ENCODE peak calls at places on chromosomes 3 and 15, in ten cellular contexts. M, F, R, Z, S, Y, L, J, K and G are unnamed samples.

GRCh38 chr15:79090487-79091203 is at the start of gene RASGRF1:
- DNase-seq in M (no peak), F (no peak), R (peak), Z (no peak), S (no peak), Y (no peak), L (no peak), J (peak), K (no peak), G (no peak)

GRCh38 chr3:153977148-153977547 is 144.0 kb upstream of the ARHGEF26 start:
- DNase-seq in M (no peak), F (peak), R (no peak), Z (no peak), S (no peak), Y (no peak), L (no peak), J (peak), K (no peak), G (no peak)

GRCh38 chr3:106908181-106908938 is 468.9 kb upstream of the CCDC54 start:
- DNase-seq in M (no peak), F (no peak), R (no peak), Z (no peak), S (no peak), Y (no peak), L (no peak), J (no peak), K (no peak), G (no peak)

GRCh38 chr15:31049122-31049521 is 52.4 kb downstream of the TRPM1 start:
- DNase-seq in M (no peak), F (no peak), R (no peak), Z (no peak), S (no peak), Y (no peak), L (no peak), J (no peak), K (no peak), G (no peak)

GRCh38 chr3:129554356-129555120 is 11.6 kb downstream of the H1-8 start:
- DNase-seq in M (no peak), F (no peak), R (no peak), Z (no peak), S (no peak), Y (no peak), L (no peak), J (no peak), K (no peak), G (no peak)

GRCh38 chr3:46684881-46685280 is 8.6 kb downstream of the ALS2CL start:
- DNase-seq in M (no peak), F (no peak), R (no peak), Z (no peak), S (no peak), Y (no peak), L (no peak), J (no peak), K (no peak), G (no peak)

GRCh38 chr3:43028678-43029490 is 49.8 kb downstream of the GASK1A start:
- DNase-seq in M (no peak), F (no peak), R (no peak), Z (no peak), S (no peak), Y (peak), L (no peak), J (no peak), K (no peak), G (no peak)

GRCh38 chr3:60000311-60001105 is 950.7 kb upstream of the CFAP20DC start:
- DNase-seq in M (no peak), F (no peak), R (no peak), Z (no peak), S (no peak), Y (no peak), L (no peak), J (no peak), K (no peak), G (no peak)

GRCh38 chr15:59224474-59224873 is 17.8 kb downstream of the LDHAL6B start:
- DNase-seq in M (no peak), F (no peak), R (no peak), Z (no peak), S (no peak), Y (no peak), L (peak), J (no peak), K (no peak), G (no peak)

GRCh38 chr3:15982667-15983145 is 184.9 kb upstream of the ANKRD28 start:
- DNase-seq in M (no peak), F (no peak), R (peak), Z (peak), S (no peak), Y (peak), L (peak), J (peak), K (peak), G (no peak)

GRCh38 chr3:175743733-175744400 is 884.7 kb downstream of the NAALADL2 start:
- DNase-seq in M (no peak), F (no peak), R (no peak), Z (peak), S (peak), Y (peak), L (no peak), J (no peak), K (peak), G (no peak)

GRCh38 chr15:74783072-74783807 is 1.4 kb downstream of the CSK start:
- DNase-seq in M (no peak), F (no peak), R (no peak), Z (no peak), S (no peak), Y (no peak), L (no peak), J (peak), K (no peak), G (peak)

GRCh38 chr3:54999159-54999558 is 71.3 kb upstream of the LRTM1 start:
- DNase-seq in M (no peak), F (no peak), R (no peak), Z (peak), S (peak), Y (peak), L (no peak), J (peak), K (no peak), G (peak)

GRCh38 chr3:63966871-63967270 is 54.7 kb upstream of the SCAANT1 start:
- DNase-seq in M (no peak), F (no peak), R (no peak), Z (no peak), S (no peak), Y (no peak), L (no peak), J (no peak), K (no peak), G (no peak)
- H3K27ac ChIP-seq in M (no peak), F (peak), R (no peak), Z (no peak), S (no peak), Y (no peak), L (no peak), J (no peak), K (no peak), G (no peak)

GRCh38 chr15:25763206-25763880 is 99.8 kb downstream of the ATP10A start:
- DNase-seq in M (no peak), F (no peak), R (no peak), Z (no peak), S (peak), Y (no peak), L (no peak), J (no peak), K (no peak), G (no peak)

GRCh38 chr15:25763954-25764353 is 99.2 kb downstream of the ATP10A start:
- DNase-seq in M (no peak), F (no peak), R (no peak), Z (no peak), S (no peak), Y (no peak), L (no peak), J (no peak), K (no peak), G (no peak)

GRCh38 chr15:25759421-25759820 is 103.7 kb downstream of the ATP10A start:
- DNase-seq in M (no peak), F (no peak), R (no peak), Z (no peak), S (no peak), Y (no peak), L (no peak), J (no peak), K (no peak), G (no peak)

GRCh38 chr15:25764980-25765735 is 98.0 kb downstream of the ATP10A start:
- DNase-seq in M (no peak), F (no peak), R (no peak), Z (no peak), S (no peak), Y (no peak), L (no peak), J (no peak), K (no peak), G (no peak)

DNA sequence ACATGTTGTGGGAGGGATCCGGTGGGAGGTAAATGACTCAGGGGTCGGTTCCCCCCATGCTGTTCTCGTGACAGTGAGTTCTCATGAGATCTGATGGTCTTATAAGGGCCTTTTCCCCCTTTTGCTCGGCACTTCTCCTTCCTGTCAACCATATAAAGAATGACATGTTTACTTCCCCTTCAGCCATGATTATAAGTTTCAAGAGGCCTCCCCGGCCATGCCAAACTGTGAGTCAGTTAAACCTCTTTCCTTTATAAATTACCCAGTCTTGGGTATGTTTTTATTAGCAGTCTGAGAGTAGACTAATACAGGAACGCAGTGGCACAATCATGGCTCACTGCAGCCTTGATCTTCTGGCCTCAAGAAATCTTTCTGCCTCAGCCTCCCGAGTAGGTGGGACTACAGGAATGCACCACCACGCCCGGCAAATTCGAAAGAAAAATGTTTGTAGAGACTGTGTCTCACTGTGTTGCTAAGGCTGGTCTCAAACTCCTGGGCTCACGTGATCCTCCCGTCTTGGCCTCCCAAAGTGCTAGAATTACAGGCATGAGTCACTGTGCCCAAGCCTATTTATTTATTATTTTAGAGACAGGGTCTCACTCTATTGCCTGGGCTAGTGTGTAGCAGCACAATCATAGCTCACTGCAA is 101.0 kb downstream of the ATP10A start:
- DNase-seq in M (no peak), F (no peak), R (no peak), Z (no peak), S (no peak), Y (no peak), L (no peak), J (no peak), K (no peak), G (no peak)
- H3K27ac ChIP-seq in M (no peak), F (no peak), R (peak), Z (peak), S (no peak), Y (no peak), L (no peak), J (no peak), K (no peak), G (no peak)

GRCh38 chr3:108096506-108097325 is 5.9 kb upstream of the CD47 start:
- DNase-seq in M (no peak), F (no peak), R (no peak), Z (no peak), S (no peak), Y (peak), L (no peak), J (no peak), K (no peak), G (no peak)
- H3K27ac ChIP-seq in M (no peak), F (no peak), R (no peak), Z (no peak), S (no peak), Y (no peak), L (no peak), J (no peak), K (no peak), G (peak)

GRCh38 chr3:156511987-156512677 is 42.8 kb downstream of the SSR3 start:
- DNase-seq in M (no peak), F (no peak), R (no peak), Z (no peak), S (no peak), Y (no peak), L (no peak), J (no peak), K (no peak), G (no peak)

GRCh38 chr3:156516284-156516683 is 38.6 kb downstream of the SSR3 start:
- DNase-seq in M (no peak), F (no peak), R (no peak), Z (no peak), S (no peak), Y (no peak), L (peak), J (no peak), K (no peak), G (no peak)

GRCh38 chr3:156516951-156517350 is 38.0 kb downstream of the SSR3 start:
- DNase-seq in M (no peak), F (no peak), R (no peak), Z (no peak), S (no peak), Y (no peak), L (no peak), J (no peak), K (no peak), G (no peak)

GRCh38 chr3:156509209-156510174 is 45.4 kb downstream of the SSR3 start:
- DNase-seq in M (no peak), F (no peak), R (no peak), Z (peak), S (peak), Y (peak), L (no peak), J (peak), K (peak), G (peak)

GRCh38 chr3:156513619-156514018 is 41.3 kb downstream of the SSR3 start:
- DNase-seq in M (no peak), F (no peak), R (no peak), Z (no peak), S (no peak), Y (peak), L (no peak), J (no peak), K (no peak), G (no peak)
- H3K27ac ChIP-seq in M (no peak), F (no peak), R (no peak), Z (no peak), S (no peak), Y (no peak), L (no peak), J (no peak), K (no peak), G (no peak)

GRCh38 chr3:140185375-140185774 is 250.4 kb downstream of the CLSTN2 start:
- DNase-seq in M (no peak), F (no peak), R (no peak), Z (no peak), S (no peak), Y (no peak), L (no peak), J (no peak), K (no peak), G (no peak)

GRCh38 chr3:140187648-140188221 is 252.8 kb downstream of the CLSTN2 start:
- DNase-seq in M (no peak), F (no peak), R (no peak), Z (no peak), S (no peak), Y (no peak), L (no peak), J (no peak), K (no peak), G (no peak)

GRCh38 chr3:140186421-140186920 is 251.5 kb downstream of the CLSTN2 start:
- DNase-seq in M (no peak), F (no peak), R (no peak), Z (no peak), S (no peak), Y (no peak), L (no peak), J (peak), K (no peak), G (no peak)

GRCh38 chr3:140188285-140188684 is 253.3 kb downstream of the CLSTN2 start:
- DNase-seq in M (no peak), F (no peak), R (no peak), Z (no peak), S (no peak), Y (no peak), L (peak), J (no peak), K (no peak), G (no peak)

GRCh38 chr3:140187028-140187427 is 252.0 kb downstream of the CLSTN2 start:
- DNase-seq in M (no peak), F (no peak), R (no peak), Z (no peak), S (no peak), Y (no peak), L (no peak), J (no peak), K (no peak), G (no peak)
- H3K27ac ChIP-seq in M (no peak), F (no peak), R (peak), Z (no peak), S (no peak), Y (no peak), L (peak), J (no peak), K (no peak), G (no peak)

GRCh38 chr15:25663515-25663914 is 199.6 kb downstream of the ATP10A start:
- DNase-seq in M (no peak), F (no peak), R (no peak), Z (no peak), S (no peak), Y (no peak), L (no peak), J (no peak), K (no peak), G (no peak)

GRCh38 chr15:25668236-25668635 is 194.9 kb downstream of the ATP10A start:
- DNase-seq in M (no peak), F (no peak), R (no peak), Z (no peak), S (no peak), Y (no peak), L (no peak), J (no peak), K (no peak), G (no peak)

GRCh38 chr15:25661898-25662297 is 201.2 kb downstream of the ATP10A start:
- DNase-seq in M (no peak), F (no peak), R (no peak), Z (no peak), S (no peak), Y (no peak), L (no peak), J (no peak), K (no peak), G (no peak)

GRCh38 chr15:25667829-25668228 is 195.3 kb downstream of the ATP10A start:
- DNase-seq in M (no peak), F (no peak), R (no peak), Z (no peak), S (no peak), Y (no peak), L (no peak), J (no peak), K (no peak), G (no peak)

DNA sequence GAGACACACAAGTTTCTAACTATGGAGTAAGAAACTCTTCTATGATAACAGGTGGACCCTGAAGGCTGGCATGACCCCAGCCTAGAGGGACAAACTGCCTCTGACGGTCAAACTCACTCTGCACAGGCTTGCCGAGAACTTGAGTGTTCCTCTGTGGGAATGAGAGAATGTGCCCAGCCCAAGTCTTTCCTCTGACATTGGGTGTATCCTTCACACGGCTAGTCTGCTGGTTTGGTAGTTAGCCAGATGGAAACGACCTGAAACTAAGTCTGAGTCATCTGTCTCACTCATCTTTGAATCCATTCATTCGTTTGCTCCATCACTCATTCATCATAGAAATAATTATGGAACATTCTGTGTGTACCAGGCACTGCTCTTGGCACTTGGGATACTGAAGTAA is 198.4 kb downstream of the ATP10A start:
- DNase-seq in M (no peak), F (no peak), R (no peak), Z (no peak), S (no peak), Y (no peak), L (no peak), J (no peak), K (no peak), G (no peak)
- H3K27ac ChIP-seq in M (no peak), F (no peak), R (no peak), Z (no peak), S (no peak), Y (no peak), L (no peak), J (no peak), K (no peak), G (no peak)

GRCh38 chr15:71706461-71707229 is 103.7 kb upstream of the NR2E3 start:
- DNase-seq in M (no peak), F (no peak), R (no peak), Z (no peak), S (no peak), Y (no peak), L (no peak), J (no peak), K (no peak), G (no peak)
- H3K27ac ChIP-seq in M (no peak), F (no peak), R (peak), Z (peak), S (no peak), Y (no peak), L (peak), J (no peak), K (no peak), G (no peak)

GRCh38 chr3:23867400-23867799 is 49.4 kb downstream of the NKIRAS1 start:
- DNase-seq in M (no peak), F (no peak), R (no peak), Z (no peak), S (no peak), Y (no peak), L (no peak), J (no peak), K (no peak), G (peak)
- H3K27ac ChIP-seq in M (no peak), F (no peak), R (no peak), Z (no peak), S (no peak), Y (no peak), L (peak), J (no peak), K (peak), G (peak)

GRCh38 chr15:49987896-49988295 is 131.1 kb downstream of the ATP8B4 start:
- DNase-seq in M (no peak), F (no peak), R (no peak), Z (no peak), S (no peak), Y (no peak), L (no peak), J (no peak), K (no peak), G (no peak)
- H3K27ac ChIP-seq in M (no peak), F (peak), R (no peak), Z (no peak), S (no peak), Y (no peak), L (peak), J (no peak), K (no peak), G (no peak)

GRCh38 chr3:150210461-150211110 is 197.5 kb upstream of the TSC22D2 start:
- DNase-seq in M (no peak), F (no peak), R (no peak), Z (no peak), S (no peak), Y (no peak), L (no peak), J (peak), K (no peak), G (no peak)
- H3K27ac ChIP-seq in M (no peak), F (no peak), R (no peak), Z (no peak), S (no peak), Y (no peak), L (no peak), J (peak), K (no peak), G (no peak)